ENCODE peak calls at places on chromosomes 6 and 20, in ten cellular contexts. J is heart left ventricle, Z is heart right ventricle, B is GM12878, F is aorta, O is astrocyte, Y is mammary epithelial cell, W is adrenal gland, Q is lower lobe of right lung, X is IMR-90. I is an unnamed sample. For H3K27me3 and H3K4me1, the result is how much of the 10 kb centered on the place peaks cover.

GRCh38 chr20:56391596-56392281 is at the start of gene AURKA:
- DNase-seq in Q (no peak), F (no peak), B (no peak), X (no peak), J (no peak), Z (no peak), O (peak), Y (no peak), W (no peak), I (no peak)

GRCh38 chr6:76992553-76992952 is 470.7 kb downstream of the HTR1B start:
- DNase-seq in X (no peak), B (no peak), J (no peak), Q (no peak), W (no peak), O (no peak), Y (no peak), F (no peak), Z (no peak), I (no peak)

GRCh38 chr20:44129996-44130718 is 56.8 kb downstream of the JPH2 start:
- DNase-seq in B (no peak), F (peak), Y (no peak), O (peak), J (no peak), Q (no peak), X (peak), W (no peak), Z (no peak), I (peak)

GRCh38 chr20:22579119-22579427 is 5.3 kb downstream of the FOXA2 start:
- DNase-seq in X (no peak), J (no peak), B (no peak), F (no peak), Z (no peak), O (no peak), Q (no peak), W (no peak), Y (no peak), I (no peak)

GRCh38 chr6:132287101-132287500 is 114.2 kb downstream of the MOXD1 start:
- DNase-seq in W (no peak), Y (no peak), Q (no peak), Z (no peak), X (no peak), B (no peak), J (no peak), O (no peak), F (no peak), I (no peak)

GRCh38 chr6:48825501-48826317 is 637.3 kb downstream of the MMUT start:
- DNase-seq in O (no peak), F (no peak), J (no peak), Q (no peak), Y (no peak), X (peak), Z (no peak), W (no peak), B (no peak), I (no peak)

GRCh38 chr20:5393218-5393870 is 76.6 kb upstream of the PROKR2 start:
- DNase-seq in O (no peak), F (no peak), W (no peak), J (no peak), Q (no peak), B (no peak), X (no peak), Z (no peak), Y (no peak), I (no peak)

GRCh38 chr20:41501376-41501775 is 116.8 kb downstream of the CHD6 start:
- DNase-seq in W (no peak), B (no peak), Q (no peak), O (no peak), J (no peak), Z (no peak), X (peak), F (no peak), Y (no peak), I (no peak)

GRCh38 chr6:34546551-34547321 is 9.4 kb downstream of the SPDEF start:
- DNase-seq in B (no peak), Z (peak), X (no peak), Q (peak), J (no peak), Y (no peak), F (peak), O (no peak), W (peak), I (peak)

GRCh38 chr6:37663016-37663810 is 34.5 kb downstream of the MDGA1 start:
- DNase-seq in B (no peak), F (no peak), Z (no peak), Q (no peak), Y (no peak), J (no peak), W (no peak), X (peak), O (peak), I (no peak)

GRCh38 chr6:168133707-168134398 is 54.8 kb upstream of the FRMD1 start:
- DNase-seq in O (no peak), F (no peak), W (no peak), B (no peak), X (no peak), Q (no peak), Y (no peak), Z (no peak), J (peak), I (no peak)

GRCh38 chr6:125748534-125749111 is 809 bp upstream of the HEY2 start:
- DNase-seq in W (no peak), Q (no peak), J (no peak), O (no peak), X (peak), B (no peak), F (no peak), Y (peak), Z (no peak), I (no peak)

GRCh38 chr6:70210462-70210861 is 92.4 kb downstream of the COL9A1 start:
- DNase-seq in J (no peak), Z (no peak), W (no peak), O (no peak), X (no peak), Q (no peak), Y (no peak), F (no peak), B (no peak), I (no peak)

GRCh38 chr20:55239269-55239668 is 763.9 kb downstream of the DOK5 start:
- DNase-seq in O (no peak), X (no peak), J (no peak), B (no peak), Y (no peak), F (no peak), Q (no peak), Z (no peak), W (no peak), I (no peak)

GRCh38 chr6:47308674-47309325 is 905 bp downstream of the TNFRSF21 start:
- DNase-seq in Z (peak), F (peak), J (peak), X (peak), B (no peak), W (no peak), Y (peak), O (peak), Q (peak), I (no peak)

GRCh38 chr6:156953478-156954146 is 176.4 kb downstream of the ARID1B start:
- DNase-seq in O (peak), B (no peak), Y (peak), W (peak), J (peak), Q (no peak), X (peak), F (no peak), Z (no peak), I (no peak)

GRCh38 chr20:34922654-34923381 is 32.8 kb downstream of the GSS start:
- DNase-seq in Z (no peak), J (no peak), O (peak), F (no peak), X (peak), B (no peak), W (peak), Y (peak), Q (no peak), I (no peak)

GRCh38 chr6:139473239-139473701 is 98.8 kb upstream of the CITED2 start:
- DNase-seq in Y (no peak), Q (no peak), X (no peak), B (no peak), Z (no peak), O (peak), F (no peak), J (no peak), W (peak), I (no peak)

GRCh38 chr6:132228894-132229293 is 172.4 kb downstream of the MOXD1 start:
- DNase-seq in J (no peak), Z (no peak), Q (no peak), B (no peak), O (peak), Y (peak), W (no peak), F (no peak), X (peak), I (no peak)

GRCh38 chr6:77462359-77463307 is 658 bp downstream of the HTR1B start:
- DNase-seq in B (no peak), X (no peak), J (no peak), Q (peak), O (peak), Y (no peak), F (peak), W (no peak), Z (no peak), I (peak)

GRCh38 chr6:156857573-156857972 is 80.4 kb downstream of the ARID1B start:
- DNase-seq in Y (peak), B (no peak), F (no peak), Q (no peak), O (peak), X (peak), Z (no peak), W (no peak), J (no peak), I (no peak)

GRCh38 chr6:106540907-106541306 is 88.4 kb downstream of the RTN4IP1 start:
- DNase-seq in Y (no peak), Z (no peak), X (no peak), W (no peak), Q (no peak), J (no peak), B (no peak), O (no peak), F (no peak), I (no peak)

GRCh38 chr6:43128926-43129325 is 42.1 kb upstream of the SRF start:
- DNase-seq in O (no peak), Y (no peak), W (no peak), F (no peak), X (no peak), Q (no peak), B (no peak), Z (no peak), J (no peak), I (no peak)

GRCh38 chr20:14581731-14582130 is 244.3 kb upstream of the FLRT3 start:
- DNase-seq in Y (peak), B (no peak), X (no peak), J (no peak), Z (no peak), W (no peak), O (no peak), F (no peak), Q (no peak), I (no peak)

GRCh38 chr6:81105998-81106397 is 646.5 kb downstream of the TENT5A start:
- DNase-seq in F (no peak), X (no peak), O (no peak), Y (no peak), W (no peak), B (no peak), Q (no peak), Z (no peak), J (no peak), I (no peak)

GRCh38 chr6:18997375-18997826 is 610.3 kb downstream of the RNF144B start:
- DNase-seq in B (no peak), F (no peak), J (no peak), Q (no peak), Z (no peak), Y (peak), O (peak), X (peak), W (no peak), I (no peak)

GRCh38 chr6:24125980-24126379 is at the start of gene NRSN1:
- DNase-seq in W (no peak), O (no peak), Y (no peak), B (no peak), J (no peak), Q (no peak), X (no peak), Z (no peak), F (no peak), I (no peak)

GRCh38 chr6:135902756-135903331 is 51.3 kb downstream of the PDE7B start:
- DNase-seq in X (no peak), O (peak), Z (no peak), Q (no peak), Y (no peak), J (no peak), F (no peak), W (no peak), B (no peak), I (no peak)

GRCh38 chr6:150016324-150017185 is 8.8 kb downstream of the RAET1L start:
- DNase-seq in J (peak), Z (no peak), O (peak), B (no peak), F (no peak), Y (peak), Q (no peak), W (peak), X (peak), I (peak)

GRCh38 chr6:108575905-108576494 is 15.3 kb downstream of the FOXO3 start:
- DNase-seq in Z (no peak), X (no peak), F (no peak), Y (no peak), B (no peak), O (no peak), Q (no peak), J (no peak), W (no peak), I (no peak)

GRCh38 chr6:108578166-108578565 is 17.4 kb downstream of the FOXO3 start:
- DNase-seq in W (no peak), Z (no peak), F (no peak), Q (no peak), B (no peak), X (no peak), Y (no peak), O (no peak), J (no peak), I (no peak)

GRCh38 chr6:108578595-108579038 is 17.9 kb downstream of the FOXO3 start:
- DNase-seq in X (peak), B (no peak), Y (no peak), O (peak), W (peak), Z (no peak), J (no peak), F (no peak), Q (no peak), I (no peak)

GRCh38 chr6:108576724-108577123 is 16.0 kb downstream of the FOXO3 start:
- DNase-seq in Q (no peak), F (no peak), O (no peak), Y (no peak), W (no peak), Z (no peak), B (no peak), X (no peak), J (no peak), I (no peak)

DNA sequence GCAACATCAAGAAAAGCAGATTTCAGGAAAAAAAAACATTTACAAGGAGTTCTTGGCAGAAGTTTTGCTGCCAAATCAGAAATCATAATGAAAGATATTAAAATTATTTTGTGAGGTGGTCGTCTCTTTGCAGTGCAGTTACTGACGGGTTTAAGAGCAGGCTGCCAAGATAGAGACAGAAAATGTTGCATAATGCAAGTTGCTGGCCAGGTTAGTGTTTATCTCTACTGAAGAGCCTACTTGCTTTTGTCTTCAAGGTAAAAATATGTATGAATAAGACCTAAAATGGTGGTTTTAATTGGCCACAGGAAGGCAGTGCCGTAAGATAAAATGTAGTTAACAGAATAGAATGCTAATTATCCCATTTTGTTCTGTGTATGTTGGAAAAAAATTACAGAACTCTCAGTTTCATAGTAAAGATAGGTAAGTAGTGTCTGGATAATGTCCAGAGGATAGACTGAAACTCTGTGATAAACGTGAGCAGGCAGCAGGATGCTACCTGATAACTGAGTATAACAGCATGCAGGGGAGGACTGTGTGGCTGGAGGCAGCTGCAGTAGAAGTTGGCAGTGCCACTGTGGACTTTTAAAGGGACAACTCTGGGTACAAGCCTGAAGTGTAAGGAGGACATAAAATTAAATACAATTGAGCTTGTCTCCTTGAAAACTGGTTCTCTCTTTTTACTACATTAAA is 13.9 kb downstream of the FOXO3 start:
- DNase-seq in F (no peak), J (no peak), B (no peak), Y (no peak), O (no peak), W (no peak), Q (no peak), Z (no peak), X (no peak), I (no peak)
- H3K27ac ChIP-seq in F (no peak), J (peak), B (no peak), Y (no peak), O (no peak), W (no peak), Q (peak), Z (peak), X (no peak), I (peak)

GRCh38 chr20:46293084-46293483 is 15.2 kb downstream of the CDH22 start:
- DNase-seq in J (no peak), B (no peak), O (peak), F (no peak), Y (peak), X (peak), Q (no peak), Z (no peak), W (peak), I (no peak)
- H3K27me3 ChIP-seq in J (half or more), B (under half), O (under half), F (under half), Y (under half), X (under half), Q (under half), Z (under half), W (under half), I (under half)

DNA sequence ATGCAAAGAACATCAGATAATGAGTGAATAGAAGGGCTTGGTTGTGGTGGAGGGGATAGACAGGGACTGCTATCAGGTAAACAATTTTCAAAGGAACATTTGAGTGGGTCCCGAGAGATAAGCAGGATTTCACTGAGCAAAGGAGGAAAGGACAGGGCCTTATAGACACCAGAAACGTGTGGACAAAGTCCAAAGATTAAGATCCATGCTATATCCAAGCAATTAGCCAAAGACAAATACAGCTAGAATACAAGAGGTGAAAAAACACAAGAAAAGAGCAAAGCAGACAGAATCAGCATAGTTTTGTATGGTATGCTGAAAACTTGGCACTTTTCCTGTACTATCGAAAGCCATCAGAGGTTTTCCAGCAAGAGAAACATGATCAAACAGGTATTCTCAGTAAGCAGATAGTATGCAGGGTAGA is 59.8 kb downstream of the CDK19 start:
- DNase-seq in O (peak), J (no peak), Y (no peak), F (no peak), B (no peak), Q (no peak), W (no peak), Z (no peak), X (peak), I (no peak)
- H3K4me1 ChIP-seq in O (under half), J (under half), Y (under half), F (under half), B (under half), Q (under half), W (under half), Z (under half), X (under half), I (under half)

GRCh38 chr6:155264704-155265320 is 999 bp downstream of the CLDN20 start:
- DNase-seq in W (no peak), Q (no peak), B (no peak), Y (peak), O (no peak), X (no peak), Z (no peak), J (no peak), F (no peak), I (no peak)
- H3K27ac ChIP-seq in W (no peak), Q (no peak), B (no peak), Y (peak), O (no peak), X (no peak), Z (no peak), J (no peak), F (no peak), I (no peak)

DNA sequence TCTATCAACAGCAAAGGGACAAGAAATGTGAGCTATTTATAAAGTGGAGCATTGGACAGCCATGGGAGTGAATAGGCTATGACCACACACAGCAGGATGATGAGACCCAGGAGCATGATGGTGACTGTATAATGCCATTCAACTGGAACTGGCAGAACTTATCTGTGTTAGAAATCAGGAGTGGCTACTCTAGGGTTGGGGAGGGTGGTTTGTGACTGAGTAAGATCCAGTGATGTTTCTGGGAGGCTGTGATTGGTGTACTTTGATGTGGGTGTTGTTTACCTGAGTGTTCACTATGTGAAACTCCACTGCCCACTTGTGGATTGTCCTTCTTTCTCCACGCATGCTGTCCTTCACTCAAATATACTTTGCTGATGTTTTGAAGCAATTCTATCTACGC is 11.5 kb upstream of the HLA-B start:
- DNase-seq in F (no peak), J (no peak), Y (peak), Q (no peak), B (no peak), O (no peak), X (no peak), W (no peak), Z (no peak), I (no peak)
- H3K27me3 ChIP-seq in F (under half), J (under half), Y (under half), Q (under half), B (under half), O (under half), X (under half), W (under half), Z (under half), I (under half)

GRCh38 chr20:51034461-51034860 is 11.6 kb upstream of the KCNG1 start:
- DNase-seq in B (no peak), Z (no peak), Y (no peak), X (no peak), Q (no peak), O (no peak), J (no peak), F (no peak), W (no peak), I (no peak)
- H3K4me1 ChIP-seq in B (under half), Z (under half), Y (under half), X (under half), Q (under half), O (under half), J (under half), F (under half), W (under half), I (under half)

GRCh38 chr20:38825901-38826625 is 20.6 kb downstream of the PPP1R16B start:
- DNase-seq in Z (no peak), B (no peak), X (peak), Q (no peak), W (no peak), O (peak), J (no peak), F (no peak), Y (peak), I (no peak)
- H3K27ac ChIP-seq in Z (no peak), B (no peak), X (no peak), Q (no peak), W (no peak), O (no peak), J (no peak), F (no peak), Y (no peak), I (no peak)

DNA sequence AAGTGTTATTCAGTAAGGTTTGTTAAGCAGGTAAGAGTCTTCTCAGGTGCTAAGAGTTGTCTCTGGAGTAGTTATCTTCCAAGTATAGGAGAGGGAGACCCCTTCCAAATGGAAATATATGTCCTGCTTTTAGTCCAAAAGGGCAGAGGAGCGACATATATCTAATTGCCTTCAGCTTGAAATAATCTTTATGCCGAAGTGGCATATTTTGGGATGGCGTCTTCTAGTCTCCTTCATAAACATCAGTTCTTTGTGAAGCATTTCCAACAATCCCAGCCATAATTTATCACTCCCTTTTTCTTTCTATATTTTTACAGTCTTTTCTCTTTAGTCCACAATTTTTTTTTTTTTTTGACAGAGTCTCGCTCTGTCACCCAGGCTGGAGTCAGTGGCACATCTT is 6.0 kb downstream of the TMC2 start:
- DNase-seq in W (no peak), F (no peak), B (no peak), O (no peak), Y (no peak), Z (no peak), X (no peak), Q (no peak), J (no peak), I (no peak)
- H3K27me3 ChIP-seq in W (under half), F (under half), B (under half), O (under half), Y (under half), Z (under half), X (under half), Q (under half), J (under half), I (under half)